ENCODE peak calls at places on chromosome 4, in ten cellular contexts. Q is IMR-90, G is heart left ventricle, I is vagina, Z is esophagus muscularis mucosa, O is stomach, B is H54, A is erythroblast, X is Peyer's patch, R is ovary. J is an unnamed sample.

GRCh38 chr4:104451573-104451972 is 43.1 kb downstream of the CXXC4 start:
- DNase-seq in Z (no peak), B (no peak), O (no peak), R (no peak), I (no peak), Q (no peak), X (no peak), A (no peak), G (no peak), J (peak; percentile 17)

GRCh38 chr4:173735055-173735454 is 205.0 kb upstream of the HAND2 start:
- DNase-seq in Q (peak; percentile 22), X (no peak), Z (no peak), A (no peak), I (no peak), R (no peak), G (no peak), O (no peak), B (no peak), J (no peak)

GRCh38 chr4:8144359-8144758 is 14.3 kb downstream of the ABLIM2 start:
- DNase-seq in I (no peak), R (no peak), Z (no peak), A (no peak), O (no peak), X (no peak), B (no peak), Q (no peak), G (no peak), J (peak; percentile 50)

GRCh38 chr4:139509727-139510410 is 46.1 kb downstream of the SETD7 start:
- DNase-seq in B (no peak), Z (peak; percentile 29), R (no peak), G (peak; percentile 27), O (peak; percentile 27), X (no peak), I (no peak), Q (no peak), A (peak; percentile 22), J (peak; percentile 35)

GRCh38 chr4:172654482-172654881 is 514.1 kb upstream of the GALNT7 start:
- DNase-seq in R (no peak), Q (no peak), G (no peak), O (no peak), I (no peak), A (no peak), B (no peak), Z (no peak), X (no peak), J (no peak)

GRCh38 chr4:143186634-143187033 is 1.9 kb downstream of the USP38 start:
- DNase-seq in X (no peak), B (no peak), R (no peak), G (no peak), Q (no peak), O (no peak), A (peak; percentile 73), I (no peak), Z (no peak), J (no peak)

GRCh38 chr4:41288254-41288653 is 31.5 kb downstream of the UCHL1 start:
- DNase-seq in B (no peak), X (no peak), G (no peak), I (no peak), O (no peak), Z (no peak), A (no peak), R (no peak), Q (no peak), J (no peak)

GRCh38 chr4:88623097-88623496 is 30.8 kb downstream of the HERC3 start:
- DNase-seq in G (no peak), A (no peak), X (no peak), B (peak; percentile 29), R (no peak), I (no peak), O (no peak), Q (peak; percentile 86), Z (no peak), J (no peak)

GRCh38 chr4:156992943-156993342 is 21.3 kb upstream of the PDGFC start:
- DNase-seq in I (no peak), X (no peak), Q (peak; percentile 77), G (no peak), A (no peak), B (no peak), Z (no peak), R (no peak), O (no peak), J (no peak)

GRCh38 chr4:140653718-140654515 is 85.2 kb upstream of the UCP1 start:
- DNase-seq in B (no peak), X (no peak), A (no peak), O (no peak), Q (peak; percentile 49), Z (peak; percentile 39), G (no peak), I (no peak), R (no peak), J (peak; percentile 34)

GRCh38 chr4:79044260-79044659 is 105.0 kb upstream of the PAQR3 start:
- DNase-seq in O (no peak), Q (no peak), I (no peak), A (no peak), G (no peak), B (no peak), R (no peak), Z (no peak), X (no peak), J (no peak)

DNA sequence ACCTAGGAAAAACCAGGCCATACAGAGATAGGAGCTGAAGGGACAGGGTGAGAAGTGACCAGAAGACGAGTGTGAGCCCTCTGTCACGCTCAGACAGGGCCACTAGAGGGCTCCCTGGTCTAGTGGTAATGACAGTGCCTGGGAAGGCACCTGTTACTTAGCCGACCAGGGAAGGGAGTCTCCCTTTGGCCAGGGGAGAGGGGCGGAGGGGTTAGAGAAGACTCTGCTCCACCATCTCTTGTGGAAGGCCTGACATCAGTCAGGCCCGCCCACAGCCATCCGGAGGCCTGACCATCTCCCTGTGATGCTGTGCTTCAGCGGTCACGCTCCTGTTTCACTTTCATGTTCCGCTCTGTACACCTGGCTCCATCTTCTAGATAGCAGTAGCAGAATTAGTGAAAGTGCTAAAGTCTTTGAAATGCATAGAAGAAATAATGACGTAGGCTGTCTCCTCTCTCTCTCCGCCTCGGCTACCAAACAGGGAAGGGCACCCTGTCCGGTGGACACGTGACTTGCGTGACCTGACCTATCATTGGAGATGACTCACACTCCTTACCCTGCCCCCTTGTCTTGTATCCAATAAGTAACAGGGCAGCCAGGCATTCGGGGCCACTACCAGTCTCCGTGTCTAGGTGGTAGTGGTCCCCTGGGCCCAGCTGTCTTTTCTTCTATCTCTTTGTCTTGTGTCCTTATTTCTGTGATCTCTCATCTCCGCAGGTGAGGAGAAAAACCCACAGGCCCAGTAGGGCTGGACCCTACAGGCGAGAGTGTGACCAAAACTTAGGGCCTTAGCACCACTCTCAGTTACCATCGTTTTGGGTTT is 26.7 kb downstream of the HTT-AS start:
- DNase-seq in O (peak; percentile 76), I (no peak), Z (no peak), X (peak; percentile 93), B (no peak), Q (peak; percentile 39), R (peak; percentile 66), A (peak; percentile 46), G (peak; percentile 57), J (peak; percentile 83)
- TF ChIP-seq POLR2A in O (no peak), I (no peak), Z (no peak), X (no peak), B (no peak), Q (no peak), R (no peak), A (no peak), G (no peak), J (no peak)

GRCh38 chr4:242121-242848 is 63.0 kb downstream of the ZNF732 start:
- DNase-seq in O (peak; percentile 72), X (peak; percentile 86), Z (no peak), G (peak; percentile 67), I (no peak), Q (peak; percentile 13), R (peak; percentile 34), B (peak; percentile 3), A (peak; percentile 70), J (peak; percentile 71)
- TF ChIP-seq POLR2A in O (no peak), X (no peak), Z (no peak), G (no peak), I (no peak), Q (no peak), R (no peak), B (no peak), A (no peak), J (no peak)

GRCh38 chr4:128155874-128156456 is 94.9 kb downstream of the LARP1B start:
- DNase-seq in Z (no peak), A (no peak), I (no peak), R (no peak), Q (no peak), B (no peak), O (no peak), G (no peak), X (no peak), J (no peak)

GRCh38 chr4:128159967-128160366 is 98.9 kb downstream of the LARP1B start:
- DNase-seq in G (no peak), O (no peak), I (no peak), X (no peak), Q (peak; percentile 97), Z (no peak), B (peak; percentile 4), A (no peak), R (no peak), J (no peak)

GRCh38 chr4:128158894-128159293 is 97.8 kb downstream of the LARP1B start:
- DNase-seq in Z (no peak), A (no peak), Q (no peak), B (no peak), I (no peak), O (no peak), G (no peak), X (no peak), R (no peak), J (no peak)

GRCh38 chr4:128153795-128154194 is 92.7 kb downstream of the LARP1B start:
- DNase-seq in I (no peak), G (no peak), B (no peak), A (no peak), R (no peak), O (no peak), X (no peak), Z (no peak), Q (no peak), J (no peak)

DNA sequence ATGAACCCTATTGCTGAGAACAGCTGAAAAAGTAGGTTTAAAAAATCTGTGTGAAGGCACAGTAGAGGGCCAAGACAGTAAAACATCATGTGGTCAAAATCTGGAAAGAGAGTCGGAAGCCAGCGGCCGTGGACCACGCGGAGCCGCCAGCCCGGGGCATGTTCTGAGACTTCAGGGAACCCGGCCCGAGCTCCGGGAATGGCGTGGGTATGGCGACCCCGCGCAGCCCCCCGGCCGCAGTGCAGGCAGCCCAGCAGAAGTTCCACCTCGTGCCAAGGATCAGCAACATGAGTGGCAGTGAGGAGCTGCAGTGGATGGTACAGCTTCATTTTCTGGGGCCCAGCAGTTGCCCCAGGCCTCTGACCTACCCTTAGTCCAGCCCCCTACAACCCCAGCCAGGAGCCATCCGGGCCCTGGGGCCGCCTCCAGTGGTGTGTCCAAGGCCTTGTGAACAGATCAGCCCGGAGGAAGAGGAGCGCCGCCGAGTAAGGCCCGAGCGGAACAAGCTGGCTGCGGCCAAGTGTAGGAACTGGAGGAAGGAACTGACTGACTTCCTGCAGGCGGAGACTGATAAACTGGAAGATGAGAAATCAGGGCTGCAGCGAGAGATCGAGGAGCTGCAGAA is 94.2 kb downstream of the LARP1B start:
- DNase-seq in R (no peak), I (no peak), Q (no peak), A (no peak), G (peak; percentile 52), O (no peak), Z (no peak), X (no peak), B (no peak), J (no peak)
- TF ChIP-seq POLR2A in R (no peak), I (no peak), Q (no peak), A (no peak), G (no peak), O (no peak), Z (no peak), X (no peak), B (no peak), J (no peak)

GRCh38 chr4:153684182-153685073 is at the start of gene TLR2:
- DNase-seq in A (peak; percentile 31), Q (no peak), R (peak; percentile 48), X (peak; percentile 87), I (no peak), O (peak; percentile 85), Z (no peak), G (peak; percentile 68), B (no peak), J (peak; percentile 18)
- TF ChIP-seq POLR2A in A (no peak), Q (no peak), R (no peak), X (peak; percentile 48), I (no peak), O (no peak), Z (no peak), G (no peak), B (no peak), J (no peak)

J was measured in testis.